ENCODE peak calls at places on chromosomes 13 and 19, in six cellular contexts. One of them, this sample, is unnamed.

GRCh38 chr19:46635920-46636761 is at the start of gene GNG8:
- DNase-seq in mucosa of descending colon: no peak
- DNase-seq in NCI-H1092: no peak
- DNase-seq in tibial nerve: no peak
- DNase-seq in NCI-H1436: no peak
- DNase-seq in stimulated activated effector memory CD8-positive, alpha-beta T cell treated with anti-CD3 and anti-CD28 coated beads, Interleukin-12 subunit alpha, Interleukin-12 subunit beta, amount 100 ng/mL, for 72 hours: no peak
- DNase-seq in this sample: no peak

GRCh38 chr13:110756268-110756667 is 42.8 kb downstream of the ING1 start:
- DNase-seq in mucosa of descending colon: no peak
- DNase-seq in NCI-H1092: no peak
- DNase-seq in tibial nerve: no peak
- DNase-seq in NCI-H1436: no peak
- DNase-seq in stimulated activated effector memory CD8-positive, alpha-beta T cell treated with anti-CD3 and anti-CD28 coated beads, Interleukin-12 subunit alpha, Interleukin-12 subunit beta, amount 100 ng/mL, for 72 hours: no peak
- DNase-seq in this sample: no peak

GRCh38 chr19:11204943-11205349 is 7.6 kb upstream of the KANK2 start:
- DNase-seq in mucosa of descending colon: no peak
- DNase-seq in NCI-H1092: no peak
- DNase-seq in tibial nerve: no peak
- DNase-seq in NCI-H1436: no peak
- DNase-seq in stimulated activated effector memory CD8-positive, alpha-beta T cell treated with anti-CD3 and anti-CD28 coated beads, Interleukin-12 subunit alpha, Interleukin-12 subunit beta, amount 100 ng/mL, for 72 hours: no peak
- DNase-seq in this sample: no peak

GRCh38 chr13:103386341-103386740 is 320.1 kb upstream of the SLC10A2 start:
- DNase-seq in mucosa of descending colon: no peak
- DNase-seq in NCI-H1092: no peak
- DNase-seq in tibial nerve: no peak
- DNase-seq in NCI-H1436: no peak
- DNase-seq in stimulated activated effector memory CD8-positive, alpha-beta T cell treated with anti-CD3 and anti-CD28 coated beads, Interleukin-12 subunit alpha, Interleukin-12 subunit beta, amount 100 ng/mL, for 72 hours: no peak
- DNase-seq in this sample: no peak

GRCh38 chr13:35857769-35858168 is 273.4 kb downstream of the DCLK1 start:
- DNase-seq in mucosa of descending colon: no peak
- DNase-seq in NCI-H1092: no peak
- DNase-seq in tibial nerve: no peak
- DNase-seq in NCI-H1436: no peak
- DNase-seq in stimulated activated effector memory CD8-positive, alpha-beta T cell treated with anti-CD3 and anti-CD28 coated beads, Interleukin-12 subunit alpha, Interleukin-12 subunit beta, amount 100 ng/mL, for 72 hours: no peak
- DNase-seq in this sample: no peak

GRCh38 chr19:6066661-6067646 is 43.3 kb downstream of the RFX2 start:
- DNase-seq in mucosa of descending colon: peak; percentile 84
- DNase-seq in NCI-H1092: peak; percentile 98
- DNase-seq in tibial nerve: peak; percentile 88
- DNase-seq in NCI-H1436: peak; percentile 97
- DNase-seq in stimulated activated effector memory CD8-positive, alpha-beta T cell treated with anti-CD3 and anti-CD28 coated beads, Interleukin-12 subunit alpha, Interleukin-12 subunit beta, amount 100 ng/mL, for 72 hours: no peak
- DNase-seq in this sample: peak; percentile 25

GRCh38 chr19:54648129-54648528 is 14.7 kb upstream of the LILRB4 start:
- DNase-seq in mucosa of descending colon: no peak
- DNase-seq in NCI-H1092: no peak
- DNase-seq in tibial nerve: no peak
- DNase-seq in NCI-H1436: no peak
- DNase-seq in stimulated activated effector memory CD8-positive, alpha-beta T cell treated with anti-CD3 and anti-CD28 coated beads, Interleukin-12 subunit alpha, Interleukin-12 subunit beta, amount 100 ng/mL, for 72 hours: no peak
- DNase-seq in this sample: no peak

GRCh38 chr19:11410682-11411081 is 8.4 kb downstream of the RGL3 start:
- DNase-seq in mucosa of descending colon: no peak
- DNase-seq in NCI-H1092: no peak
- DNase-seq in tibial nerve: no peak
- DNase-seq in NCI-H1436: no peak
- DNase-seq in stimulated activated effector memory CD8-positive, alpha-beta T cell treated with anti-CD3 and anti-CD28 coated beads, Interleukin-12 subunit alpha, Interleukin-12 subunit beta, amount 100 ng/mL, for 72 hours: no peak
- DNase-seq in this sample: no peak

GRCh38 chr13:88042489-88042888 is 371.3 kb downstream of the SLITRK5 start:
- DNase-seq in mucosa of descending colon: no peak
- DNase-seq in NCI-H1092: no peak
- DNase-seq in tibial nerve: no peak
- DNase-seq in NCI-H1436: no peak
- DNase-seq in stimulated activated effector memory CD8-positive, alpha-beta T cell treated with anti-CD3 and anti-CD28 coated beads, Interleukin-12 subunit alpha, Interleukin-12 subunit beta, amount 100 ng/mL, for 72 hours: no peak
- DNase-seq in this sample: no peak

GRCh38 chr19:30310806-30311121 is 61.4 kb upstream of the ZNF536 start:
- DNase-seq in mucosa of descending colon: no peak
- DNase-seq in NCI-H1092: no peak
- DNase-seq in tibial nerve: no peak
- DNase-seq in NCI-H1436: peak; percentile 60
- DNase-seq in stimulated activated effector memory CD8-positive, alpha-beta T cell treated with anti-CD3 and anti-CD28 coated beads, Interleukin-12 subunit alpha, Interleukin-12 subunit beta, amount 100 ng/mL, for 72 hours: no peak
- DNase-seq in this sample: no peak

GRCh38 chr19:18086590-18087138 is at the start of gene IL12RB1:
- DNase-seq in mucosa of descending colon: peak; percentile 45
- DNase-seq in NCI-H1092: no peak
- DNase-seq in tibial nerve: no peak
- DNase-seq in NCI-H1436: no peak
- DNase-seq in stimulated activated effector memory CD8-positive, alpha-beta T cell treated with anti-CD3 and anti-CD28 coated beads, Interleukin-12 subunit alpha, Interleukin-12 subunit beta, amount 100 ng/mL, for 72 hours: peak; percentile 76
- DNase-seq in this sample: no peak